ENCODE peak calls at places on chromosomes 6 and 20, in nine cellular contexts. P, M, F, S, H, K, C, G and J are unnamed samples.
A peak's percentile ranks its signal among the peaks of the same experiment; 100 is the strongest.

GRCh38 chr6:164133095-164133494 is 718.6 kb downstream of the QKI start:
- DNase-seq in P (no peak), M (no peak), F (no peak), S (no peak), H (no peak), K (no peak), C (peak; percentile 20), G (no peak), J (no peak)

GRCh38 chr6:145887969-145888368 is 73.4 kb upstream of the FBXO30 start:
- DNase-seq in P (peak; percentile 13), M (peak; percentile 43), F (no peak), S (no peak), H (no peak), K (peak; percentile 36), C (peak; percentile 25), G (peak; percentile 30), J (peak; percentile 35)

GRCh38 chr20:42401598-42401997 is 783.4 kb upstream of the CHD6 start:
- DNase-seq in P (no peak), M (no peak), F (no peak), S (no peak), H (no peak), K (no peak), C (no peak), G (no peak), J (no peak)

GRCh38 chr6:136547336-136547735 is 2.9 kb downstream of the MAP7 start:
- DNase-seq in P (no peak), M (peak; percentile 66), F (no peak), S (no peak), H (peak; percentile 93), K (no peak), C (peak; percentile 60), G (no peak), J (no peak)

GRCh38 chr6:75748743-75749538 is at the start of gene MYO6:
- DNase-seq in P (peak; percentile 73), M (peak; percentile 67), F (peak; percentile 80), S (peak; percentile 28), H (peak; percentile 95), K (peak; percentile 62), C (peak; percentile 43), G (peak; percentile 83), J (peak; percentile 83)

GRCh38 chr6:5537967-5538366 is 276.7 kb downstream of the FARS2 start:
- DNase-seq in P (no peak), M (no peak), F (no peak), S (no peak), H (no peak), K (no peak), C (peak; percentile 65), G (no peak), J (no peak)

GRCh38 chr6:47062346-47062745 is 20.2 kb upstream of the ADGRF1 start:
- DNase-seq in P (no peak), M (no peak), F (no peak), S (no peak), H (no peak), K (no peak), C (no peak), G (no peak), J (no peak)

GRCh38 chr6:82924799-82925535 is 140.7 kb downstream of the UBE3D start:
- DNase-seq in P (no peak), M (peak; percentile 69), F (no peak), S (no peak), H (no peak), K (no peak), C (peak; percentile 71), G (no peak), J (no peak)

GRCh38 chr6:158517581-158517980 is 42.3 kb upstream of the TMEM181 start:
- DNase-seq in P (no peak), M (no peak), F (no peak), S (no peak), H (peak; percentile 29), K (no peak), C (no peak), G (no peak), J (peak; percentile 67)

GRCh38 chr6:143248359-143248758 is 187.7 kb downstream of the AIG1 start:
- DNase-seq in P (no peak), M (no peak), F (no peak), S (no peak), H (no peak), K (peak; percentile 35), C (no peak), G (no peak), J (no peak)

GRCh38 chr6:111875741-111876140 is 2.5 kb upstream of the FYN start:
- DNase-seq in P (no peak), M (no peak), F (no peak), S (no peak), H (no peak), K (no peak), C (no peak), G (no peak), J (no peak)

GRCh38 chr20:59835448-59836395 is 97.7 kb downstream of the SYCP2 start:
- DNase-seq in P (peak; percentile 36), M (no peak), F (peak; percentile 53), S (no peak), H (peak; percentile 82), K (no peak), C (peak; percentile 54), G (peak; percentile 57), J (no peak)

GRCh38 chr20:3923818-3924217 is 34.6 kb downstream of the PANK2 start:
- DNase-seq in P (no peak), M (peak; percentile 47), F (no peak), S (no peak), H (peak; percentile 57), K (no peak), C (peak; percentile 65), G (no peak), J (no peak)

GRCh38 chr6:84489598-84489997 is 262.2 kb upstream of the CEP162 start:
- DNase-seq in P (no peak), M (no peak), F (no peak), S (no peak), H (no peak), K (no peak), C (no peak), G (no peak), J (no peak)